ENCODE peak calls at places on chromosomes 2 and 18, in four cellular contexts. One of them, this sample, is unnamed.

GRCh38 chr2:67574230-67574629 is 177.1 kb downstream of the ETAA1 start:
- DNase-seq in dorsolateral prefrontal cortex: no peak
- DNase-seq in brain microvascular endothelial cell: peak; percentile 29
- DNase-seq in stimulated activated CD4-positive, alpha-beta T cell treated with anti-CD3 and anti-CD28 coated beads, Interleukin-12 subunit alpha, Interleukin-12 subunit beta, amount 100 ng/mL, for 24 hours: no peak
- DNase-seq in this sample: no peak

GRCh38 chr18:74715306-74715705 is 117.6 kb downstream of the ZNF407 start:
- DNase-seq in dorsolateral prefrontal cortex: peak; percentile 68
- DNase-seq in brain microvascular endothelial cell: no peak
- DNase-seq in stimulated activated CD4-positive, alpha-beta T cell treated with anti-CD3 and anti-CD28 coated beads, Interleukin-12 subunit alpha, Interleukin-12 subunit beta, amount 100 ng/mL, for 24 hours: no peak
- DNase-seq in this sample: no peak

GRCh38 chr18:32019251-32019943 is 772 bp downstream of the RNF125 start:
- DNase-seq in dorsolateral prefrontal cortex: peak; percentile 19
- DNase-seq in brain microvascular endothelial cell: peak; percentile 5
- DNase-seq in stimulated activated CD4-positive, alpha-beta T cell treated with anti-CD3 and anti-CD28 coated beads, Interleukin-12 subunit alpha, Interleukin-12 subunit beta, amount 100 ng/mL, for 24 hours: peak; percentile 28
- DNase-seq in this sample: peak; percentile 15

GRCh38 chr18:38966846-38967245 is 1401.2 kb upstream of the CELF4 start:
- DNase-seq in dorsolateral prefrontal cortex: no peak
- DNase-seq in stimulated activated CD4-positive, alpha-beta T cell treated with anti-CD3 and anti-CD28 coated beads, Interleukin-12 subunit alpha, Interleukin-12 subunit beta, amount 100 ng/mL, for 24 hours: no peak
- DNase-seq in brain microvascular endothelial cell: peak; percentile 43
- DNase-seq in this sample: no peak

GRCh38 chr2:165610591-165611029 is 141.1 kb downstream of the CSRNP3 start:
- DNase-seq in dorsolateral prefrontal cortex: no peak
- DNase-seq in brain microvascular endothelial cell: no peak
- DNase-seq in stimulated activated CD4-positive, alpha-beta T cell treated with anti-CD3 and anti-CD28 coated beads, Interleukin-12 subunit alpha, Interleukin-12 subunit beta, amount 100 ng/mL, for 24 hours: no peak
- DNase-seq in this sample: peak; percentile 5

GRCh38 chr2:140442319-140442718 is 1662.1 kb upstream of the NXPH2 start:
- DNase-seq in brain microvascular endothelial cell: peak; percentile 80
- DNase-seq in dorsolateral prefrontal cortex: no peak
- DNase-seq in stimulated activated CD4-positive, alpha-beta T cell treated with anti-CD3 and anti-CD28 coated beads, Interleukin-12 subunit alpha, Interleukin-12 subunit beta, amount 100 ng/mL, for 24 hours: no peak
- DNase-seq in this sample: peak; percentile 30

GRCh38 chr18:21474621-21475020 is 125.9 kb downstream of the ESCO1 start:
- DNase-seq in brain microvascular endothelial cell: no peak
- DNase-seq in dorsolateral prefrontal cortex: no peak
- DNase-seq in stimulated activated CD4-positive, alpha-beta T cell treated with anti-CD3 and anti-CD28 coated beads, Interleukin-12 subunit alpha, Interleukin-12 subunit beta, amount 100 ng/mL, for 24 hours: no peak
- DNase-seq in this sample: no peak

GRCh38 chr2:241855888-241856422 is 2.7 kb downstream of the PDCD1 start:
- DNase-seq in stimulated activated CD4-positive, alpha-beta T cell treated with anti-CD3 and anti-CD28 coated beads, Interleukin-12 subunit alpha, Interleukin-12 subunit beta, amount 100 ng/mL, for 24 hours: no peak
- DNase-seq in brain microvascular endothelial cell: no peak
- DNase-seq in dorsolateral prefrontal cortex: no peak
- DNase-seq in this sample: no peak

GRCh38 chr18:37946324-37946723 is 380.7 kb upstream of the CELF4 start:
- DNase-seq in brain microvascular endothelial cell: no peak
- DNase-seq in stimulated activated CD4-positive, alpha-beta T cell treated with anti-CD3 and anti-CD28 coated beads, Interleukin-12 subunit alpha, Interleukin-12 subunit beta, amount 100 ng/mL, for 24 hours: no peak
- DNase-seq in dorsolateral prefrontal cortex: no peak
- DNase-seq in this sample: no peak

GRCh38 chr2:145022021-145022670 is 502.2 kb upstream of the ZEB2 start:
- DNase-seq in brain microvascular endothelial cell: no peak
- DNase-seq in stimulated activated CD4-positive, alpha-beta T cell treated with anti-CD3 and anti-CD28 coated beads, Interleukin-12 subunit alpha, Interleukin-12 subunit beta, amount 100 ng/mL, for 24 hours: no peak
- DNase-seq in dorsolateral prefrontal cortex: no peak
- DNase-seq in this sample: no peak

GRCh38 chr2:167181674-167182073 is 293.4 kb downstream of the XIRP2 start:
- DNase-seq in dorsolateral prefrontal cortex: no peak
- DNase-seq in brain microvascular endothelial cell: no peak
- DNase-seq in stimulated activated CD4-positive, alpha-beta T cell treated with anti-CD3 and anti-CD28 coated beads, Interleukin-12 subunit alpha, Interleukin-12 subunit beta, amount 100 ng/mL, for 24 hours: no peak
- DNase-seq in this sample: no peak

GRCh38 chr18:37465922-37466321 is 99.7 kb downstream of the CELF4 start:
- DNase-seq in brain microvascular endothelial cell: no peak
- DNase-seq in dorsolateral prefrontal cortex: peak; percentile 72
- DNase-seq in stimulated activated CD4-positive, alpha-beta T cell treated with anti-CD3 and anti-CD28 coated beads, Interleukin-12 subunit alpha, Interleukin-12 subunit beta, amount 100 ng/mL, for 24 hours: no peak
- DNase-seq in this sample: no peak

GRCh38 chr2:157751462-157752058 is 122.9 kb upstream of the ACVR1C start:
- DNase-seq in dorsolateral prefrontal cortex: peak; percentile 28
- DNase-seq in stimulated activated CD4-positive, alpha-beta T cell treated with anti-CD3 and anti-CD28 coated beads, Interleukin-12 subunit alpha, Interleukin-12 subunit beta, amount 100 ng/mL, for 24 hours: peak; percentile 21
- DNase-seq in brain microvascular endothelial cell: peak; percentile 36
- DNase-seq in this sample: peak; percentile 97

GRCh38 chr2:119240311-119241204 is 16.9 kb downstream of the STEAP3 start:
- DNase-seq in brain microvascular endothelial cell: peak; percentile 70
- DNase-seq in dorsolateral prefrontal cortex: peak; percentile 43
- DNase-seq in stimulated activated CD4-positive, alpha-beta T cell treated with anti-CD3 and anti-CD28 coated beads, Interleukin-12 subunit alpha, Interleukin-12 subunit beta, amount 100 ng/mL, for 24 hours: no peak
- DNase-seq in this sample: peak; percentile 96

GRCh38 chr2:187354653-187355052 is 93.4 kb downstream of the CALCRL start:
- DNase-seq in brain microvascular endothelial cell: no peak
- DNase-seq in dorsolateral prefrontal cortex: no peak
- DNase-seq in stimulated activated CD4-positive, alpha-beta T cell treated with anti-CD3 and anti-CD28 coated beads, Interleukin-12 subunit alpha, Interleukin-12 subunit beta, amount 100 ng/mL, for 24 hours: no peak
- DNase-seq in this sample: no peak

GRCh38 chr2:71535526-71535925 is 82.2 kb downstream of the DYSF start:
- DNase-seq in brain microvascular endothelial cell: no peak
- DNase-seq in stimulated activated CD4-positive, alpha-beta T cell treated with anti-CD3 and anti-CD28 coated beads, Interleukin-12 subunit alpha, Interleukin-12 subunit beta, amount 100 ng/mL, for 24 hours: no peak
- DNase-seq in dorsolateral prefrontal cortex: no peak
- DNase-seq in this sample: no peak

GRCh38 chr2:17901246-17901645 is 22.8 kb downstream of the KCNS3 start:
- DNase-seq in stimulated activated CD4-positive, alpha-beta T cell treated with anti-CD3 and anti-CD28 coated beads, Interleukin-12 subunit alpha, Interleukin-12 subunit beta, amount 100 ng/mL, for 24 hours: no peak
- DNase-seq in brain microvascular endothelial cell: no peak
- DNase-seq in dorsolateral prefrontal cortex: no peak
- DNase-seq in this sample: peak; percentile 70

GRCh38 chr2:216221806-216222205 is 112.7 kb downstream of the XRCC5 start:
- DNase-seq in stimulated activated CD4-positive, alpha-beta T cell treated with anti-CD3 and anti-CD28 coated beads, Interleukin-12 subunit alpha, Interleukin-12 subunit beta, amount 100 ng/mL, for 24 hours: no peak
- DNase-seq in brain microvascular endothelial cell: peak; percentile 28
- DNase-seq in dorsolateral prefrontal cortex: no peak
- DNase-seq in this sample: no peak